ENCODE peak calls at places on chromosomes 5 and 9, in eight cellular contexts. One of them, this sample, is unnamed.

GRCh38 chr5:107381189-107381856 is 289.4 kb downstream of the EFNA5 start:
- DNase-seq in WTC11: no peak
- DNase-seq in left ventricle myocardium inferior: no peak
- DNase-seq in glutamatergic neuron: no peak
- DNase-seq in GM03348: peak; percentile 75
- DNase-seq in fibroblast of the aortic adventitia: peak; percentile 26
- DNase-seq in SK-N-SH: no peak
- DNase-seq in fibroblast of lung: peak; percentile 88
- DNase-seq in this sample: peak; percentile 77

GRCh38 chr9:119667163-119667562 is 297.9 kb upstream of the BRINP1 start:
- DNase-seq in fibroblast of lung: no peak
- DNase-seq in SK-N-SH: no peak
- DNase-seq in glutamatergic neuron: no peak
- DNase-seq in WTC11: no peak
- DNase-seq in left ventricle myocardium inferior: no peak
- DNase-seq in fibroblast of the aortic adventitia: no peak
- DNase-seq in GM03348: no peak
- DNase-seq in this sample: no peak

GRCh38 chr9:106758911-106759310 is 104.1 kb upstream of the ZNF462 start:
- DNase-seq in glutamatergic neuron: no peak
- DNase-seq in GM03348: no peak
- DNase-seq in WTC11: no peak
- DNase-seq in fibroblast of the aortic adventitia: no peak
- DNase-seq in left ventricle myocardium inferior: no peak
- DNase-seq in fibroblast of lung: no peak
- DNase-seq in SK-N-SH: no peak
- DNase-seq in this sample: peak; percentile 9

GRCh38 chr9:35859310-35859994 is 10.7 kb downstream of the OR13J1 start:
- DNase-seq in GM03348: peak; percentile 21
- DNase-seq in left ventricle myocardium inferior: no peak
- DNase-seq in glutamatergic neuron: no peak
- DNase-seq in fibroblast of the aortic adventitia: peak; percentile 14
- DNase-seq in WTC11: no peak
- DNase-seq in fibroblast of lung: peak; percentile 4
- DNase-seq in SK-N-SH: peak; percentile 51
- DNase-seq in this sample: peak; percentile 9

GRCh38 chr5:176789873-176790615 is 20.3 kb upstream of the UNC5A start:
- DNase-seq in GM03348: no peak
- DNase-seq in glutamatergic neuron: no peak
- DNase-seq in fibroblast of the aortic adventitia: no peak
- DNase-seq in left ventricle myocardium inferior: no peak
- DNase-seq in WTC11: no peak
- DNase-seq in SK-N-SH: no peak
- DNase-seq in fibroblast of lung: no peak
- DNase-seq in this sample: no peak

GRCh38 chr5:100668511-100668910 is 133.3 kb downstream of the FAM174A start:
- DNase-seq in fibroblast of the aortic adventitia: peak; percentile 27
- DNase-seq in fibroblast of lung: peak; percentile 66
- DNase-seq in GM03348: no peak
- DNase-seq in SK-N-SH: no peak
- DNase-seq in WTC11: no peak
- DNase-seq in left ventricle myocardium inferior: no peak
- DNase-seq in glutamatergic neuron: no peak
- DNase-seq in this sample: no peak

GRCh38 chr9:134629061-134629585 is 12.5 kb upstream of the COL5A1 start:
- DNase-seq in fibroblast of lung: no peak
- DNase-seq in SK-N-SH: no peak
- DNase-seq in left ventricle myocardium inferior: no peak
- DNase-seq in GM03348: no peak
- DNase-seq in fibroblast of the aortic adventitia: no peak
- DNase-seq in glutamatergic neuron: peak; percentile 15
- DNase-seq in WTC11: peak; percentile 7
- DNase-seq in this sample: no peak

GRCh38 chr5:94746731-94747124 is 128.3 kb downstream of the SLF1 start:
- DNase-seq in glutamatergic neuron: no peak
- DNase-seq in fibroblast of lung: peak; percentile 59
- DNase-seq in SK-N-SH: no peak
- DNase-seq in fibroblast of the aortic adventitia: peak; percentile 34
- DNase-seq in WTC11: no peak
- DNase-seq in GM03348: no peak
- DNase-seq in left ventricle myocardium inferior: no peak
- DNase-seq in this sample: no peak

GRCh38 chr5:138463335-138464017 is 1.8 kb upstream of the EGR1 start:
- DNase-seq in WTC11: peak; percentile 36
- DNase-seq in SK-N-SH: peak; percentile 56
- DNase-seq in left ventricle myocardium inferior: no peak
- DNase-seq in fibroblast of the aortic adventitia: no peak
- DNase-seq in fibroblast of lung: no peak
- DNase-seq in glutamatergic neuron: peak; percentile 49
- DNase-seq in GM03348: no peak
- DNase-seq in this sample: no peak

GRCh38 chr5:32725994-32726659 is 15.0 kb downstream of the NPR3 start:
- DNase-seq in left ventricle myocardium inferior: no peak
- DNase-seq in GM03348: no peak
- DNase-seq in SK-N-SH: no peak
- DNase-seq in WTC11: no peak
- DNase-seq in fibroblast of lung: no peak
- DNase-seq in fibroblast of the aortic adventitia: no peak
- DNase-seq in glutamatergic neuron: no peak
- DNase-seq in this sample: no peak

GRCh38 chr9:136937186-136938001 is 7.1 kb downstream of the FBXW5 start:
- DNase-seq in GM03348: no peak
- DNase-seq in SK-N-SH: no peak
- DNase-seq in left ventricle myocardium inferior: no peak
- DNase-seq in glutamatergic neuron: no peak
- DNase-seq in fibroblast of the aortic adventitia: no peak
- DNase-seq in WTC11: no peak
- DNase-seq in fibroblast of lung: no peak
- DNase-seq in this sample: no peak

GRCh38 chr9:15157371-15157770 is 149.6 kb downstream of the TTC39B start:
- DNase-seq in fibroblast of the aortic adventitia: peak; percentile 71
- DNase-seq in GM03348: no peak
- DNase-seq in WTC11: no peak
- DNase-seq in fibroblast of lung: peak; percentile 72
- DNase-seq in glutamatergic neuron: no peak
- DNase-seq in left ventricle myocardium inferior: no peak
- DNase-seq in SK-N-SH: no peak
- DNase-seq in this sample: peak; percentile 22

GRCh38 chr9:14315754-14316573 is 2.0 kb upstream of the NFIB start:
- DNase-seq in GM03348: peak; percentile 14
- DNase-seq in WTC11: peak; percentile 66
- DNase-seq in glutamatergic neuron: peak; percentile 17
- DNase-seq in SK-N-SH: peak; percentile 58
- DNase-seq in fibroblast of lung: peak; percentile 61
- DNase-seq in fibroblast of the aortic adventitia: peak; percentile 65
- DNase-seq in left ventricle myocardium inferior: peak; percentile 35
- DNase-seq in this sample: peak; percentile 27

GRCh38 chr5:33423018-33423630 is 17.6 kb upstream of the TARS1 start:
- DNase-seq in left ventricle myocardium inferior: no peak
- DNase-seq in WTC11: no peak
- DNase-seq in fibroblast of lung: peak; percentile 44
- DNase-seq in fibroblast of the aortic adventitia: peak; percentile 88
- DNase-seq in SK-N-SH: no peak
- DNase-seq in GM03348: peak; percentile 40
- DNase-seq in glutamatergic neuron: no peak
- DNase-seq in this sample: peak; percentile 78

GRCh38 chr5:135952683-135953082 is 2.1 kb downstream of the LECT2 start:
- DNase-seq in SK-N-SH: no peak
- DNase-seq in left ventricle myocardium inferior: no peak
- DNase-seq in glutamatergic neuron: no peak
- DNase-seq in fibroblast of the aortic adventitia: no peak
- DNase-seq in GM03348: no peak
- DNase-seq in fibroblast of lung: no peak
- DNase-seq in WTC11: no peak
- DNase-seq in this sample: no peak

GRCh38 chr5:111251941-111252340 is 27.8 kb downstream of the CAMK4 start:
- DNase-seq in glutamatergic neuron: no peak
- DNase-seq in GM03348: no peak
- DNase-seq in fibroblast of lung: no peak
- DNase-seq in WTC11: no peak
- DNase-seq in fibroblast of the aortic adventitia: peak; percentile 17
- DNase-seq in left ventricle myocardium inferior: no peak
- DNase-seq in SK-N-SH: no peak
- DNase-seq in this sample: no peak

GRCh38 chr9:134217431-134218210 is 53.3 kb upstream of the RNU6ATAC start:
- DNase-seq in glutamatergic neuron: peak; percentile 5
- DNase-seq in left ventricle myocardium inferior: peak; percentile 13
- DNase-seq in GM03348: no peak
- DNase-seq in fibroblast of the aortic adventitia: no peak
- DNase-seq in SK-N-SH: peak; percentile 37
- DNase-seq in WTC11: no peak
- DNase-seq in fibroblast of lung: no peak
- DNase-seq in this sample: no peak

GRCh38 chr9:132887181-132888120 is 8.8 kb downstream of the SPACA9 start:
- DNase-seq in GM03348: no peak
- DNase-seq in SK-N-SH: no peak
- DNase-seq in glutamatergic neuron: no peak
- DNase-seq in fibroblast of the aortic adventitia: no peak
- DNase-seq in WTC11: no peak
- DNase-seq in left ventricle myocardium inferior: no peak
- DNase-seq in fibroblast of lung: no peak
- DNase-seq in this sample: no peak

GRCh38 chr5:148512498-148512897 is 128.7 kb downstream of the FBXO38 start:
- DNase-seq in WTC11: no peak
- DNase-seq in left ventricle myocardium inferior: no peak
- DNase-seq in GM03348: no peak
- DNase-seq in fibroblast of the aortic adventitia: no peak
- DNase-seq in SK-N-SH: no peak
- DNase-seq in fibroblast of lung: no peak
- DNase-seq in glutamatergic neuron: no peak
- DNase-seq in this sample: no peak

GRCh38 chr9:83330207-83331196 is 207.7 kb downstream of the FRMD3 start:
- DNase-seq in WTC11: no peak
- DNase-seq in SK-N-SH: no peak
- DNase-seq in fibroblast of the aortic adventitia: no peak
- DNase-seq in left ventricle myocardium inferior: no peak
- DNase-seq in GM03348: no peak
- DNase-seq in glutamatergic neuron: no peak
- DNase-seq in fibroblast of lung: no peak
- DNase-seq in this sample: no peak

This sample was measured in adipocyte.